ENCODE peak calls at places on chromosome 9, in eight cellular contexts. H, Q, P, C, L, O, M and A are unnamed samples.

GRCh38 chr9:74493512-74493911 is 3.6 kb upstream of the RORB start:
- DNase-seq in H (no peak), Q (no peak), P (no peak), C (no peak), L (no peak), O (no peak), M (no peak), A (no peak)

GRCh38 chr9:99634185-99634584 is 187.5 kb upstream of the NR4A3 start:
- DNase-seq in H (no peak), Q (no peak), P (no peak), C (no peak), L (no peak), O (no peak), M (no peak), A (no peak)

GRCh38 chr9:72540348-72540873 is 19.0 kb downstream of the TMC1 start:
- DNase-seq in H (peak; percentile 49), Q (no peak), P (no peak), C (no peak), L (peak; percentile 81), O (no peak), M (no peak), A (no peak)

GRCh38 chr9:96853711-96854072 is 622 bp downstream of the ZNF782 start:
- DNase-seq in H (peak; percentile 5), Q (no peak), P (no peak), C (no peak), L (no peak), O (no peak), M (no peak), A (no peak)

GRCh38 chr9:104269374-104269773 is 175.3 kb downstream of the SMC2 start:
- DNase-seq in H (no peak), Q (no peak), P (no peak), C (no peak), L (no peak), O (no peak), M (no peak), A (no peak)

GRCh38 chr9:106019702-106020101 is 325.4 kb downstream of the TMEM38B start:
- DNase-seq in H (no peak), Q (no peak), P (no peak), C (no peak), L (no peak), O (no peak), M (no peak), A (no peak)

GRCh38 chr9:129040113-129040643 is 3.8 kb downstream of the MIGA2 start:
- DNase-seq in H (no peak), Q (no peak), P (no peak), C (no peak), L (no peak), O (no peak), M (no peak), A (no peak)

GRCh38 chr9:16571127-16571848 is 299.2 kb downstream of the BNC2 start:
- DNase-seq in H (peak; percentile 43), Q (no peak), P (peak; percentile 35), C (no peak), L (no peak), O (no peak), M (no peak), A (no peak)

GRCh38 chr9:128275198-128276007 is at the start of gene GOLGA2:
- DNase-seq in H (peak; percentile 76), Q (peak; percentile 48), P (peak; percentile 73), C (peak; percentile 73), L (no peak), O (no peak), M (no peak), A (peak; percentile 50)

GRCh38 chr9:134168731-134169130 is 4.4 kb upstream of the RNU6ATAC start:
- DNase-seq in H (no peak), Q (no peak), P (no peak), C (no peak), L (no peak), O (no peak), M (no peak), A (no peak)
- TF ChIP-seq CTCF in H (no peak), Q (no peak), P (no peak), C (no peak), L (no peak), O (no peak), M (no peak), A (no peak)

DNA sequence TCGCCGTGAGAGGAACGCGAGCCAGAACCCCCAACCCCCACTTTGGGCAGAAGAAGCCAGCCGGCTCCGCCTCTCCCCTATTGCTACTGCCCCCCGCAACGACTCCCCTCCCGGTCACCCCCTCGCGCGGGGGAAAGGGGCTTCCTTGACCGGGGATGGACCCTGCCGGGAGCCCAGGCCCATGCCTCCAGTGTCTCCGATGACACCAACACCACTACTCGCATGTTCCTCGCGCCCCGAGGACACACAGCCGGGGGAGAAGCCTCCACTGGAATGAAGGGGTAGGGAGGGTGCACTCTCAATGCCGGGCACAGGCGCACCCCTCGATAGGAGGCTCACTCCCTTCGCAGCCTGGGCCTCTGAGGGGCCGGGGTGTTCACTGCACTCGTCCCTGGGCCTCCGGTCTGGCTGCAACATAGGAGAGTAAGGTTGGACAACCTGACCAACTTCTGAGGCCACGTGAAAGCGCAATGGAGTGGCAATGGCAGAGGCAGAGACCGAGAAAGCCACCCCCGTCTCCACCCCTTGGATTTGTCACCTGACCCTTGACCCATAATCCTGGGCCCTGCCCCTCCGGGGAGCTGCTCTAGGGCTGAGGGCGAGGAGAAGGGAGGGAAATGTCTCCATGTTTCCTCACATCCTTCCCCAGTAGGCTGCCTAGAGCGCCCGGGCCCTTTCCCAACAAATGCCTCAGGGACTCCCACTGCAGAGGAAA is 1.0 kb upstream of the CNTFR start:
- DNase-seq in H (no peak), Q (no peak), P (no peak), C (no peak), L (no peak), O (peak; percentile 67), M (peak; percentile 77), A (no peak)
- H3K4me1 ChIP-seq in H (no peaks in the 10 kb centered on the region), Q (peaks cover 40% of the 10 kb centered on the region), P (peaks cover 4% of the 10 kb centered on the region), C (peaks cover 3% of the 10 kb centered on the region), L (peaks cover 17% of the 10 kb centered on the region), O (peaks cover 29% of the 10 kb centered on the region), M (peaks cover 4% of the 10 kb centered on the region), A (peaks cover 52% of the 10 kb centered on the region)

DNA sequence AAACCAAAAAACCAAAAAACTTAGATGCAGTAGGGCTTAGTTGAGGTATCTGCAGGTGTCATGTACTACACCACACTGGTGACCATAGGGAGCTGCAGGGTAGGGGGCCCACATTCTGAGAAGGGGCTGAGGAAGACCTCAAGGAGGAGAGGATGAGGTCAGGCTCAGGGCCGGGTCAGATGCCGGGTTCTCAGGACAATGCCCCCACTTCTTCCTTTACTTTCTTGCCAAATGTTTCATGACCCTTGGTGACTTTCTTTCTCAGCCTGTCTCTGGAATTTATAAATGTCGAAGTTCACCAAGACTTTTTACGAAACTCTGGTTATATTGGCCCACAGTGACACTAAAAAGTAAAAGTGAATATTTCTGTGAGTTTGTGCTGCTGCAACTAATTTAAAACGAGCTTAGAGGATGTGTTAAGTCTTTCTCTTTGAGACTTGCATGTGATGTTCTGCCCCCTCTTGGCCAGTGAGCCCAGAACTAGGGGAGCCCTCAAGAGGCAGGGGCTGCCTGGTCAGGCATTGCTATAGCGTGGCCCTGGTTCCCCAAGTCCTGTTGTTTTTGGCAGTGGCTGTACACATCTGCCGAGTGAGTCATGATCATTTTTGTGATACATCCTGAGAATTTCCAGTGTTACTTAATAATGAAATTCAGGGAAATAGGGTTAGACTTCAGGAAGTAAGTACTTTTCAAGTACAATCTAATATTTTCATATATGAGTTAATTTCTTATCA is 11.2 kb downstream of the ACO1 start:
- DNase-seq in H (peak; percentile 98), Q (no peak), P (peak; percentile 95), C (no peak), L (no peak), O (no peak), M (peak; percentile 81), A (peak; percentile 50)
- TF ChIP-seq CTCF in H (peak; percentile 47), Q (no peak), P (peak; percentile 54), C (no peak), L (no peak), O (no peak), M (no peak), A (peak; percentile 31)

GRCh38 chr9:37290881-37291485 is 131.5 kb upstream of the GRHPR start:
- DNase-seq in H (peak; percentile 88), Q (no peak), P (peak; percentile 88), C (no peak), L (no peak), O (no peak), M (no peak), A (no peak)

GRCh38 chr9:37287317-37287716 is 135.2 kb upstream of the GRHPR start:
- DNase-seq in H (no peak), Q (no peak), P (no peak), C (no peak), L (no peak), O (no peak), M (no peak), A (no peak)

GRCh38 chr9:37286530-37287175 is 135.8 kb upstream of the GRHPR start:
- DNase-seq in H (no peak), Q (no peak), P (no peak), C (no peak), L (no peak), O (no peak), M (no peak), A (no peak)

GRCh38 chr9:37290366-37290765 is 132.1 kb upstream of the GRHPR start:
- DNase-seq in H (no peak), Q (no peak), P (no peak), C (no peak), L (no peak), O (no peak), M (no peak), A (no peak)

DNA sequence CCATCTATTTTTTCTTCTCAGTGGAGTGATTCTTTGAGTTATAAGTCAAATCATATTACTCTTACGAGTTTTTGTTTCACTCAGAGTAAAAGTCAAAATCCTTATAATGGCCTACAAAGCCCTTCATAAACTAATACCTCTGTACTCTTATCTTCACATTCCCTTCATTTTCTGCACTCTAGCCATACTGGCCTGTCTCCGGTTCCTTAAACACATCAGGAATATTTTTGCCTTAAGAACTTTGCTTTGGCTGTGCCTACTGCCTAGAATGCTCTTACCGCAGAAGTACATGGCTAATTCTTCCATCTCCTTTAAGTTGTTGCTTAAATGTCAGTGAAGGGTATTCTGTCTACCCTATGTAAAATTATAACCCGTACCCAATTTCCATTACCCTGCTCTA is 132.9 kb upstream of the GRHPR start:
- DNase-seq in H (no peak), Q (no peak), P (no peak), C (no peak), L (no peak), O (no peak), M (no peak), A (no peak)
- H3K4me1 ChIP-seq in H (peaks cover 3% of the 10 kb centered on the region), Q (no peaks in the 10 kb centered on the region), P (peaks cover 9% of the 10 kb centered on the region), C (no peaks in the 10 kb centered on the region), L (no peaks in the 10 kb centered on the region), O (no peaks in the 10 kb centered on the region), M (no peaks in the 10 kb centered on the region), A (no peaks in the 10 kb centered on the region)